ENCODE peak calls at places on chromosomes 4 and X, in nine cellular contexts. V, Z, K, W, O, R, X, P and H are unnamed samples.
A peak's percentile ranks its signal among the peaks of the same experiment; 100 is the strongest.

GRCh38 chr4:163967263-163967662 is 472.8 kb downstream of the TMA16 start:
- DNase-seq in V (no peak), R (no peak), P (no peak), X (no peak), Z (no peak), K (no peak), W (no peak), O (no peak), H (no peak)

GRCh38 chr4:172543249-172543648 is 625.4 kb upstream of the GALNT7 start:
- DNase-seq in O (no peak), P (no peak), X (no peak), V (no peak), R (no peak), Z (no peak), W (no peak), K (no peak), H (no peak)

GRCh38 chr4:81854406-81854805 is 382.7 kb upstream of the RASGEF1B start:
- DNase-seq in Z (no peak), O (no peak), W (no peak), K (no peak), X (no peak), P (no peak), R (no peak), V (no peak), H (no peak)

GRCh38 chr4:26061248-26061986 is 147.4 kb downstream of the SMIM20 start:
- DNase-seq in K (peak; percentile 60), W (no peak), Z (no peak), O (peak; percentile 59), R (no peak), V (peak; percentile 60), P (peak; percentile 64), X (peak; percentile 62), H (peak; percentile 28)

GRCh38 chr4:28686618-28687017 is 1826.0 kb downstream of the STIM2 start:
- DNase-seq in R (no peak), O (peak; percentile 28), K (peak; percentile 32), V (peak; percentile 38), X (peak; percentile 34), Z (no peak), P (peak; percentile 77), W (no peak), H (peak; percentile 2)

GRCh38 chr4:125838924-125839323 is 524.2 kb downstream of the FAT4 start:
- DNase-seq in X (no peak), P (no peak), K (no peak), R (no peak), W (no peak), Z (no peak), V (peak; percentile 13), O (no peak), H (no peak)

GRCh38 chrX:16465081-16465876 is 184.7 kb upstream of the S100G start:
- DNase-seq in O (no peak), V (peak; percentile 60), W (no peak), K (no peak), P (no peak), Z (no peak), X (no peak), R (no peak), H (no peak)

GRCh38 chr4:25656031-25656430 is 380 bp downstream of the SLC34A2 start:
- DNase-seq in K (no peak), V (no peak), X (no peak), Z (no peak), R (no peak), O (no peak), W (no peak), P (no peak), H (no peak)

GRCh38 chr4:126267689-126268088 is 952.9 kb downstream of the FAT4 start:
- DNase-seq in Z (no peak), X (no peak), R (no peak), P (no peak), O (peak; percentile 69), K (peak; percentile 79), V (peak; percentile 43), W (no peak), H (no peak)

GRCh38 chr4:25238052-25238451 is 4.2 kb downstream of the PI4K2B start:
- DNase-seq in X (no peak), W (no peak), O (no peak), K (no peak), P (no peak), V (peak; percentile 7), R (no peak), Z (no peak), H (no peak)

GRCh38 chrX:107712231-107713204 is 63.1 kb downstream of the TSC22D3 start:
- DNase-seq in P (no peak), O (peak; percentile 78), W (no peak), K (peak; percentile 77), V (peak; percentile 21), Z (no peak), R (no peak), X (no peak), H (no peak)

GRCh38 chrX:16484338-16484737 is 165.6 kb upstream of the S100G start:
- DNase-seq in V (peak; percentile 97), P (peak; percentile 42), W (no peak), R (no peak), O (peak; percentile 69), K (peak; percentile 73), X (no peak), Z (no peak), H (peak; percentile 10)

GRCh38 chr4:30720656-30721352 is 635 bp downstream of the PCDH7 start:
- DNase-seq in P (peak; percentile 68), R (peak; percentile 18), W (peak; percentile 42), K (peak; percentile 34), X (no peak), V (peak; percentile 61), O (peak; percentile 50), Z (no peak), H (no peak)

GRCh38 chrX:23752740-23753435 is 9.8 kb upstream of the ACOT9 start:
- DNase-seq in K (peak; percentile 15), O (peak; percentile 37), X (no peak), V (peak; percentile 62), W (no peak), Z (no peak), P (no peak), R (no peak), H (no peak)

GRCh38 chrX:118239471-118239870 is 106.4 kb upstream of the WDR44 start:
- DNase-seq in X (no peak), V (peak; percentile 61), Z (no peak), P (no peak), R (no peak), K (peak; percentile 17), O (peak; percentile 27), W (no peak), H (no peak)

DNA sequence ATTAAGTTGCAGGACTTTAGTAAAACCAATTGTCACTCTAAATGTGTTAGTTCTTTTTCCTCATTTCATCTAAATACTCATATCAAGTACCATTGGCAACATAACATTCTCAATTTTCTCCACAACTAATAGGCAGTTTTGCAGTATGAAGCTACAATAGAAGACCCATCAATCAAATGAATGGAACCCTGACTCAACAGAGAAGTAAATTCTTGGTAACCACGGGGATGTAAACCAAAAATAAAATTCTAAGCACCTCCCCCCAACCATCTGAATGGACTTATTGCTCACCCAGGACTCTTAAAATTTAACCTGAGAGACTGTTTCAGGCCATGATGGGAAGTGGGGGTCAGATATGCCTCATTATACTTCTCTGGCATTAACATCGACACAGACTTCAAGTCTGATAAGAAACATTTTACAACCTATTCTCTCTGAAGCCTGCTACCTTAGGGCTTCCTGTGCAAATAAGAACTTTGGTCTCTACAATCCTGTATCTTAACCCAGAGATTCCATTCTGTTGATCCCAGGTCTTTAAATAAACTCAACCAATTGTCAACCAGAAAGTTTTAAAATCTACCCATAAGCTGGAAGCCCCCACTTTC is 620.9 kb downstream of the TLL1 start:
- DNase-seq in O (no peak), K (no peak), P (no peak), W (no peak), V (no peak), X (no peak), R (no peak), Z (no peak), H (no peak)
- H3K4me3 ChIP-seq in O (no peak overlapping the region), K (no peak overlapping the region), P (no peak overlapping the region), W (no peak overlapping the region), V (no peak overlapping the region), X (no peak overlapping the region), R (no peak overlapping the region), Z (no peak overlapping the region), H (no peak overlapping the region)

GRCh38 chrX:71285929-71286328 is 2.5 kb downstream of the NONO start:
- DNase-seq in W (no peak), P (no peak), X (no peak), R (no peak), Z (no peak), K (no peak), V (no peak), O (no peak), H (no peak)
- H3K4me3 ChIP-seq in W (no peak overlapping the region), P (peak overlapping the region; percentile 72), X (peak overlapping the region; percentile 85), R (peak overlapping the region; percentile 82), Z (peak overlapping the region; percentile 78), K (peak overlapping the region; percentile 78), V (peak overlapping the region; percentile 22), O (no peak overlapping the region), H (peak overlapping the region; percentile 25)

DNA sequence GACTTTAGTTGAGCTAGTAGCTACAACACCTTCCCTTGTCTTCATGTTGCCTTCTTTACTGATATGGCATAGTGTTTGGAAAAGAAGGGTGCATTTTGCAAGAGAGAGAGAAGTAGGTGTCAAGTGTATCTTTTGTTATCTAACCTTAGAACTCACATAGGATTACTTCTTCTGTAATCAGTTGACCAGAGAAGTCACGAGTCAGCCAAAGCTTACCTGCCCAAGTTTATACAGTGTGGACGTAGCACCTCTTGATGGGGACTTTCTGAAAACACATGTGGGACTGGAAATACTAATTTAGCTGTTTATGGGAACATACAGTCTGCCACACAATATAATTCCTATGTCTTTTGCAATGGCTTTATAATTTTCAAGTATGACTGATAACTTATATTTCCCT is 56.0 kb downstream of the UGT8 start:
- DNase-seq in W (no peak), X (no peak), R (no peak), K (no peak), O (no peak), V (no peak), Z (no peak), P (no peak), H (no peak)
- H3K4me3 ChIP-seq in W (no peak overlapping the region), X (no peak overlapping the region), R (no peak overlapping the region), K (no peak overlapping the region), O (no peak overlapping the region), V (no peak overlapping the region), Z (no peak overlapping the region), P (no peak overlapping the region), H (no peak overlapping the region)

GRCh38 chrX:68834371-68835103 is 5.7 kb downstream of the EFNB1 start:
- DNase-seq in P (no peak), W (no peak), X (no peak), R (no peak), V (no peak), O (no peak), Z (no peak), K (no peak), H (no peak)

GRCh38 chrX:68835468-68835867 is 6.6 kb downstream of the EFNB1 start:
- DNase-seq in K (no peak), W (no peak), R (no peak), O (no peak), Z (no peak), X (no peak), V (no peak), P (no peak), H (no peak)

GRCh38 chrX:68833448-68833805 is 4.6 kb downstream of the EFNB1 start:
- DNase-seq in K (no peak), R (no peak), X (no peak), P (no peak), Z (no peak), W (no peak), O (no peak), V (no peak), H (no peak)

GRCh38 chrX:68833855-68834331 is 5.1 kb downstream of the EFNB1 start:
- DNase-seq in P (no peak), W (no peak), X (no peak), V (no peak), O (no peak), K (no peak), R (no peak), Z (no peak), H (no peak)

GRCh38 chrX:68835104-68835442 is 6.3 kb downstream of the EFNB1 start:
- DNase-seq in W (no peak), O (no peak), X (no peak), R (no peak), V (no peak), Z (no peak), K (no peak), P (no peak), H (no peak)
- H3K4me3 ChIP-seq in W (no peak overlapping the region), O (no peak overlapping the region), X (no peak overlapping the region), R (no peak overlapping the region), V (no peak overlapping the region), Z (no peak overlapping the region), K (no peak overlapping the region), P (peak overlapping the region; percentile 82), H (no peak overlapping the region)